ENCODE peak calls at places on chromosomes 12 and 14, in seven cellular contexts. One of them, this sample, is unnamed.

GRCh38 chr12:66352197-66352596 is 49.9 kb downstream of the HELB start:
- DNase-seq in cardiac muscle cell: peak; percentile 23
- DNase-seq in Peyer's patch: no peak
- DNase-seq in lung: no peak
- DNase-seq in stomach: no peak
- DNase-seq in heart right ventricle: peak; percentile 8
- DNase-seq in pancreas: no peak
- DNase-seq in this sample: peak; percentile 22

GRCh38 chr12:108750471-108751402 is 19.4 kb upstream of the CORO1C start:
- DNase-seq in cardiac muscle cell: peak; percentile 37
- DNase-seq in Peyer's patch: no peak
- DNase-seq in lung: no peak
- DNase-seq in stomach: no peak
- DNase-seq in heart right ventricle: no peak
- DNase-seq in pancreas: no peak
- DNase-seq in this sample: peak; percentile 14

GRCh38 chr14:36847366-36847765 is 185.7 kb downstream of the PAX9 start:
- DNase-seq in cardiac muscle cell: no peak
- DNase-seq in Peyer's patch: no peak
- DNase-seq in lung: no peak
- DNase-seq in stomach: no peak
- DNase-seq in heart right ventricle: no peak
- DNase-seq in pancreas: no peak
- DNase-seq in this sample: no peak

GRCh38 chr12:49540229-49541139 is 1.7 kb downstream of the KCNH3 start:
- DNase-seq in cardiac muscle cell: no peak
- DNase-seq in Peyer's patch: no peak
- DNase-seq in lung: no peak
- DNase-seq in stomach: no peak
- DNase-seq in heart right ventricle: no peak
- DNase-seq in pancreas: no peak
- DNase-seq in this sample: no peak

GRCh38 chr12:120983759-120984158 is 5.4 kb downstream of the HNF1A start:
- DNase-seq in cardiac muscle cell: no peak
- DNase-seq in Peyer's patch: no peak
- DNase-seq in lung: no peak
- DNase-seq in stomach: no peak
- DNase-seq in heart right ventricle: no peak
- DNase-seq in pancreas: no peak
- DNase-seq in this sample: no peak

GRCh38 chr14:41749425-41749824 is 142.7 kb downstream of the LRFN5 start:
- DNase-seq in cardiac muscle cell: peak; percentile 36
- DNase-seq in Peyer's patch: no peak
- DNase-seq in lung: no peak
- DNase-seq in stomach: no peak
- DNase-seq in heart right ventricle: no peak
- DNase-seq in pancreas: no peak
- DNase-seq in this sample: no peak

GRCh38 chr14:49550284-49551184 is 35.6 kb downstream of the RPS29 start:
- DNase-seq in cardiac muscle cell: peak; percentile 18
- DNase-seq in Peyer's patch: no peak
- DNase-seq in lung: no peak
- DNase-seq in stomach: no peak
- DNase-seq in heart right ventricle: no peak
- DNase-seq in pancreas: no peak
- DNase-seq in this sample: no peak

GRCh38 chr12:129961111-129961510 is 57.3 kb upstream of the TMEM132D start:
- DNase-seq in cardiac muscle cell: no peak
- DNase-seq in Peyer's patch: no peak
- DNase-seq in lung: no peak
- DNase-seq in stomach: no peak
- DNase-seq in heart right ventricle: no peak
- DNase-seq in pancreas: no peak
- DNase-seq in this sample: no peak

GRCh38 chr14:58060077-58060476 is 91.9 kb downstream of the ARMH4 start:
- DNase-seq in cardiac muscle cell: no peak
- DNase-seq in Peyer's patch: no peak
- DNase-seq in lung: no peak
- DNase-seq in stomach: no peak
- DNase-seq in heart right ventricle: no peak
- DNase-seq in pancreas: no peak
- DNase-seq in this sample: no peak

GRCh38 chr14:66509874-66510273 is 1.9 kb downstream of the GPHN start:
- DNase-seq in cardiac muscle cell: peak; percentile 8
- DNase-seq in Peyer's patch: no peak
- DNase-seq in lung: no peak
- DNase-seq in stomach: no peak
- DNase-seq in heart right ventricle: no peak
- DNase-seq in pancreas: no peak
- DNase-seq in this sample: no peak

GRCh38 chr14:66624319-66624937 is 116.5 kb downstream of the GPHN start:
- DNase-seq in cardiac muscle cell: peak; percentile 83
- DNase-seq in Peyer's patch: no peak
- DNase-seq in lung: no peak
- DNase-seq in stomach: peak; percentile 71
- DNase-seq in heart right ventricle: peak; percentile 50
- DNase-seq in pancreas: no peak
- DNase-seq in this sample: peak; percentile 74

GRCh38 chr14:52563120-52563519 is 10.5 kb downstream of the GPR137C start:
- DNase-seq in cardiac muscle cell: peak; percentile 20
- DNase-seq in Peyer's patch: no peak
- DNase-seq in lung: no peak
- DNase-seq in stomach: no peak
- DNase-seq in heart right ventricle: no peak
- DNase-seq in pancreas: no peak
- DNase-seq in this sample: no peak

GRCh38 chr12:12907552-12907951 is 16.2 kb downstream of the GPRC5A start:
- DNase-seq in cardiac muscle cell: no peak
- DNase-seq in Peyer's patch: no peak
- DNase-seq in lung: no peak
- DNase-seq in stomach: no peak
- DNase-seq in heart right ventricle: no peak
- DNase-seq in pancreas: no peak
- DNase-seq in this sample: no peak
- H3K4me1 ChIP-seq in cardiac muscle cell: peaks cover 10% of the 10 kb centered on the region
- H3K4me1 ChIP-seq in Peyer's patch: peaks cover 54% of the 10 kb centered on the region
- H3K4me1 ChIP-seq in lung: peaks cover 2% of the 10 kb centered on the region
- H3K4me1 ChIP-seq in stomach: peaks cover 4% of the 10 kb centered on the region
- H3K4me1 ChIP-seq in heart right ventricle: peaks cover 7% of the 10 kb centered on the region
- H3K4me1 ChIP-seq in pancreas: no peaks in the 10 kb centered on the region
- H3K4me1 ChIP-seq in this sample: no peaks in the 10 kb centered on the region

GRCh38 chr12:95625012-95625411 is 73.7 kb upstream of the USP44 start:
- DNase-seq in cardiac muscle cell: no peak
- DNase-seq in Peyer's patch: no peak
- DNase-seq in lung: no peak
- DNase-seq in stomach: peak; percentile 55
- DNase-seq in heart right ventricle: no peak
- DNase-seq in pancreas: no peak
- DNase-seq in this sample: no peak

GRCh38 chr12:95621725-95622124 is 70.4 kb upstream of the USP44 start:
- DNase-seq in cardiac muscle cell: no peak
- DNase-seq in Peyer's patch: no peak
- DNase-seq in lung: no peak
- DNase-seq in stomach: no peak
- DNase-seq in heart right ventricle: no peak
- DNase-seq in pancreas: no peak
- DNase-seq in this sample: no peak

GRCh38 chr12:95624544-95624943 is 73.3 kb upstream of the USP44 start:
- DNase-seq in cardiac muscle cell: no peak
- DNase-seq in Peyer's patch: no peak
- DNase-seq in lung: no peak
- DNase-seq in stomach: peak; percentile 36
- DNase-seq in heart right ventricle: no peak
- DNase-seq in pancreas: no peak
- DNase-seq in this sample: no peak

GRCh38 chr12:95622879-95623278 is 71.6 kb upstream of the USP44 start:
- DNase-seq in cardiac muscle cell: no peak
- DNase-seq in Peyer's patch: no peak
- DNase-seq in lung: no peak
- DNase-seq in stomach: no peak
- DNase-seq in heart right ventricle: no peak
- DNase-seq in pancreas: no peak
- DNase-seq in this sample: no peak

DNA sequence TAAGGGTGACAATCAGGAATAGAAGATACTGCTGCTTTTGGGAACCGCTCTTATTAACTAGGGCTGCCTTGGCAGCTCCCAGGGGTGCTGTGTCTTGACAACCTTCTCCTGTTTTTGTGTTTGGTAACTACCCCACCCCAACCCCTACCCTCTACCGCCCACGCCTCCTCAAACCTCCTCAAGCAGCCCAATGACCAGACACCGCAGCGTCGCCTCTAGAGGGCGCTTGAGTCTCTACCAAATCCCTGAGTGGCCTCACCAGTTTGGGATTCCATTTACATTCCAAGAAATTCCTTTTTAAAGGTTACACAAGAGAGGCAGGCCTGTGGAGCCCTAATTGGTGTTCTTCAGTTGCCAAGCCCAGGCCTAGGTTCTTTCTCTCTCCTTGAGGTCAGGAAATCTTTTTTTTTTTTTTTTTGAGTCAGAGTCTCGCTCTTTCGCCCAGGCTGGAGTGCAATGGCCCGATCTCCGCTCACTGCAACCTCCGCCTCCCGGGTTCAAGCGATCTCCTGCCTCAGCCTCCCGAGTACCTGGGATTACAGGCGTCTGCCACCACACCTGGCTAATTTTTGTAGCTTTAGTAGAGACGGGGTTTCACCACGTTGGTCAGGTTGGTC is 72.4 kb upstream of the USP44 start:
- DNase-seq in cardiac muscle cell: peak; percentile 93
- DNase-seq in Peyer's patch: no peak
- DNase-seq in lung: peak; percentile 78
- DNase-seq in stomach: peak; percentile 79
- DNase-seq in heart right ventricle: peak; percentile 62
- DNase-seq in pancreas: no peak
- DNase-seq in this sample: peak; percentile 73
- TF ChIP-seq CTCF in cardiac muscle cell: peak; percentile 88
- TF ChIP-seq CTCF in Peyer's patch: peak; percentile 70
- TF ChIP-seq CTCF in lung: peak; percentile 19
- TF ChIP-seq CTCF in stomach: no peak
- TF ChIP-seq CTCF in heart right ventricle: peak; percentile 70
- TF ChIP-seq CTCF in pancreas: peak; percentile 36
- TF ChIP-seq CTCF in this sample: peak; percentile 89

DNA sequence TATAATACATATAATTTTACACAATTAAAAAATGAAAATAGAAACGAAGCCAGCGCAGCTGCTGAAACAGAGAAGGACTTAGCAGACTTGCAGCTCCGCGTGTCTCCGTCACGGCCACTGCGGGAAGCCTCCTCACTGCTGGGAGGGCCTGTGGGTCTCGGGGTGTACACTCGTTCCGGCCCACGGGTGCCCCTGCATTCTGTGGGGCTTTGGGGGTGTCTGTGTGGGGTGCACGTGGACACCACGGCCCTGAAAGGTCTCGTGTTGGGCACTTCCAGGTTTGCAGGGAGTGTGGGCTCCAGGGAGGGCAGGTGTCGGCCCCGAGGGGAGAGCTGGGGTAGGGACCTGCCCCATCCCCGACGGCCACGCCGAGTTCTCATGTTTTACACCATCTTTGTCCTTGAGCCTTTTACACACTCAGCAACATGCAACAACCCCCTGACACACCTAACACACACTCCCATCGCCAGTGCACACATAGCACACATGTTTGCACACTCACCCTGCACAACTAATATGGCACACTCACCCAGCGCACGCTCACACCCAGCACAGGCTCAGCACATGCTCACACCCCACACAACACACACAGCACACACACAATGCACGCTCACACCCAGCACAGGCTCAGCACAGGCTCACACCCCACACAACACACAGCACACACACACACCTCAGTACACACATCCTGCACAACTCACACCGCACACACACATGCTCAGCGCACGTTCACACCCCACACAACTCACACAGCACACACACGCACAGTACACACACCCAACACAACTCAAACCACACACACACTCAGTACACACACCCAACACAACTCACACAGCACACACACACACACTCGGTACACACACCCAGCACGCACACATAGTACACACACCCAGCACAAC is 36.6 kb downstream of the NOC4L start:
- DNase-seq in cardiac muscle cell: no peak
- DNase-seq in Peyer's patch: no peak
- DNase-seq in lung: no peak
- DNase-seq in stomach: no peak
- DNase-seq in heart right ventricle: no peak
- DNase-seq in pancreas: peak; percentile 54
- DNase-seq in this sample: no peak
- H3K27me3 ChIP-seq in cardiac muscle cell: peaks cover 16% of the 10 kb centered on the region
- H3K27me3 ChIP-seq in Peyer's patch: no peaks in the 10 kb centered on the region
- H3K27me3 ChIP-seq in lung: no peaks in the 10 kb centered on the region
- H3K27me3 ChIP-seq in stomach: peaks cover 56% of the 10 kb centered on the region
- H3K27me3 ChIP-seq in heart right ventricle: no peaks in the 10 kb centered on the region
- H3K27me3 ChIP-seq in pancreas: no peaks in the 10 kb centered on the region
- H3K27me3 ChIP-seq in this sample: peaks cover 85% of the 10 kb centered on the region

GRCh38 chr12:41970744-41971143 is 173.9 kb downstream of the GXYLT1 start:
- DNase-seq in cardiac muscle cell: no peak
- DNase-seq in Peyer's patch: no peak
- DNase-seq in lung: no peak
- DNase-seq in stomach: no peak
- DNase-seq in heart right ventricle: no peak
- DNase-seq in pancreas: no peak
- DNase-seq in this sample: no peak
- H3K4me1 ChIP-seq in cardiac muscle cell: peaks cover 19% of the 10 kb centered on the region
- H3K4me1 ChIP-seq in Peyer's patch: no peaks in the 10 kb centered on the region
- H3K4me1 ChIP-seq in lung: no peaks in the 10 kb centered on the region
- H3K4me1 ChIP-seq in stomach: no peaks in the 10 kb centered on the region
- H3K4me1 ChIP-seq in heart right ventricle: no peaks in the 10 kb centered on the region
- H3K4me1 ChIP-seq in pancreas: no peaks in the 10 kb centered on the region
- H3K4me1 ChIP-seq in this sample: no peaks in the 10 kb centered on the region

GRCh38 chr12:110704750-110705149 is 15.8 kb upstream of the HVCN1 start:
- DNase-seq in cardiac muscle cell: no peak
- DNase-seq in Peyer's patch: no peak
- DNase-seq in lung: no peak
- DNase-seq in stomach: peak; percentile 41
- DNase-seq in heart right ventricle: no peak
- DNase-seq in pancreas: no peak
- DNase-seq in this sample: no peak
- TF ChIP-seq CTCF in cardiac muscle cell: peak; percentile 20
- TF ChIP-seq CTCF in Peyer's patch: peak; percentile 55
- TF ChIP-seq CTCF in lung: no peak
- TF ChIP-seq CTCF in stomach: no peak
- TF ChIP-seq CTCF in heart right ventricle: peak; percentile 21
- TF ChIP-seq CTCF in pancreas: peak; percentile 12
- TF ChIP-seq CTCF in this sample: peak; percentile 39

GRCh38 chr12:54029529-54030441 is 1.5 kb downstream of the HOXC6 start:
- DNase-seq in cardiac muscle cell: no peak
- DNase-seq in Peyer's patch: no peak
- DNase-seq in lung: no peak
- DNase-seq in stomach: no peak
- DNase-seq in heart right ventricle: no peak
- DNase-seq in pancreas: no peak
- DNase-seq in this sample: no peak
- H3K27me3 ChIP-seq in cardiac muscle cell: peaks cover 100% of the 10 kb centered on the region
- H3K27me3 ChIP-seq in Peyer's patch: no peaks in the 10 kb centered on the region
- H3K27me3 ChIP-seq in lung: peaks cover 14% of the 10 kb centered on the region
- H3K27me3 ChIP-seq in stomach: peaks cover 100% of the 10 kb centered on the region
- H3K27me3 ChIP-seq in heart right ventricle: peaks cover 66% of the 10 kb centered on the region
- H3K27me3 ChIP-seq in pancreas: peaks cover 3% of the 10 kb centered on the region
- H3K27me3 ChIP-seq in this sample: no peaks in the 10 kb centered on the region

GRCh38 chr12:64631197-64631596 is 20.9 kb downstream of the RASSF3 start:
- DNase-seq in cardiac muscle cell: no peak
- DNase-seq in Peyer's patch: no peak
- DNase-seq in lung: no peak
- DNase-seq in stomach: no peak
- DNase-seq in heart right ventricle: no peak
- DNase-seq in pancreas: no peak
- DNase-seq in this sample: no peak
- H3K4me1 ChIP-seq in cardiac muscle cell: peaks cover 6% of the 10 kb centered on the region
- H3K4me1 ChIP-seq in Peyer's patch: peaks cover 30% of the 10 kb centered on the region
- H3K4me1 ChIP-seq in lung: peaks cover 20% of the 10 kb centered on the region
- H3K4me1 ChIP-seq in stomach: peaks cover 30% of the 10 kb centered on the region
- H3K4me1 ChIP-seq in heart right ventricle: peaks cover 32% of the 10 kb centered on the region
- H3K4me1 ChIP-seq in pancreas: peaks cover 4% of the 10 kb centered on the region
- H3K4me1 ChIP-seq in this sample: peaks cover 14% of the 10 kb centered on the region